ENCODE peak calls at places on chromosomes 4 and X, in eight cellular contexts. O is T-helper 1 cell; N is ascending aorta; R is HTR-8/SVneo; E is omental fat pad; W is DMS53; D is HS-5; Q is activated CD4-positive, alpha-beta memory T cell treated with anti-CD3 and anti-CD28 coated beads, Interleukin-2, amount 10 ng/mL, durations not matched to agents 7 days and 5 days. B is an unnamed sample.

GRCh38 chr4:104493071-104493831 is 1.4 kb downstream of the CXXC4 start:
- DNase-seq in O (no peak), N (no peak), R (no peak), E (no peak), W (no peak), D (no peak), Q (no peak), B (no peak)

GRCh38 chr4:88985088-88985779 is 71.8 kb downstream of the FAM13A start:
- DNase-seq in O (no peak), N (no peak), R (no peak), E (no peak), W (no peak), D (peak), Q (no peak), B (no peak)

GRCh38 chr4:135007400-135007799 is 805.8 kb upstream of the PABPC4L start:
- DNase-seq in O (no peak), N (no peak), R (no peak), E (no peak), W (no peak), D (no peak), Q (no peak), B (no peak)

GRCh38 chr4:94038195-94038594 is 169.5 kb upstream of the SMARCAD1 start:
- DNase-seq in O (no peak), N (no peak), R (no peak), E (no peak), W (no peak), D (no peak), Q (no peak), B (no peak)

GRCh38 chrX:134512566-134512965 is 52.6 kb downstream of the HPRT1 start:
- DNase-seq in O (no peak), N (no peak), R (no peak), E (no peak), W (peak), D (peak), Q (no peak), B (no peak)

GRCh38 chr4:38818441-38818976 is 13.9 kb upstream of the TLR1 start:
- DNase-seq in O (no peak), N (no peak), R (no peak), E (no peak), W (no peak), D (no peak), Q (no peak), B (no peak)

GRCh38 chr4:112083587-112084347 is 61.5 kb upstream of the FAM241A start:
- DNase-seq in O (no peak), N (no peak), R (peak), E (no peak), W (peak), D (peak), Q (no peak), B (no peak)

GRCh38 chr4:548976-549375 is 27.1 kb downstream of the TMEM271 start:
- DNase-seq in O (no peak), N (no peak), R (no peak), E (no peak), W (no peak), D (no peak), Q (no peak), B (no peak)

GRCh38 chr4:100880012-100880411 is 362.2 kb upstream of the EMCN start:
- DNase-seq in O (no peak), N (no peak), R (no peak), E (no peak), W (no peak), D (no peak), Q (no peak), B (no peak)

GRCh38 chr4:78166582-78166981 is 109.5 kb downstream of the FRAS1 start:
- DNase-seq in O (no peak), N (no peak), R (no peak), E (no peak), W (no peak), D (no peak), Q (no peak), B (no peak)

GRCh38 chr4:12716896-12717295 is 767.2 kb downstream of the RAB28 start:
- DNase-seq in O (no peak), N (no peak), R (no peak), E (no peak), W (no peak), D (no peak), Q (no peak), B (no peak)

GRCh38 chr4:139606600-139607301 is 50.7 kb upstream of the SETD7 start:
- DNase-seq in O (no peak), N (no peak), R (no peak), E (no peak), W (peak), D (no peak), Q (no peak), B (no peak)

GRCh38 chrX:40278340-40279090 is 180.8 kb upstream of the BCOR start:
- DNase-seq in O (peak), N (no peak), R (no peak), E (no peak), W (peak), D (no peak), Q (peak), B (no peak)

GRCh38 chr4:174763454-174764104 is 65.5 kb downstream of the GLRA3 start:
- DNase-seq in O (no peak), N (no peak), R (no peak), E (no peak), W (peak), D (peak), Q (no peak), B (no peak)

GRCh38 chr4:55509272-55509671 is 37.4 kb downstream of the CLOCK start:
- DNase-seq in O (no peak), N (no peak), R (no peak), E (no peak), W (no peak), D (no peak), Q (no peak), B (no peak)

GRCh38 chr4:52848255-52848654 is 13.9 kb upstream of the RASL11B start:
- DNase-seq in O (no peak), N (no peak), R (no peak), E (no peak), W (peak), D (no peak), Q (no peak), B (no peak)

GRCh38 chr4:40954119-40954668 is 204.4 kb downstream of the NSUN7 start:
- DNase-seq in O (no peak), N (no peak), R (no peak), E (no peak), W (no peak), D (no peak), Q (no peak), B (no peak)

GRCh38 chrX:107445636-107446035 is 3.8 kb upstream of the FRMPD3 start:
- DNase-seq in O (no peak), N (no peak), R (no peak), E (no peak), W (no peak), D (no peak), Q (no peak), B (no peak)

GRCh38 chr4:15398001-15398400 is 29.8 kb upstream of the C1QTNF7 start:
- DNase-seq in O (no peak), N (no peak), R (no peak), E (no peak), W (no peak), D (no peak), Q (no peak), B (no peak)

GRCh38 chr4:161554372-161554990 is 609.3 kb downstream of the FSTL5 start:
- DNase-seq in O (no peak), N (no peak), R (no peak), E (no peak), W (peak), D (no peak), Q (no peak), B (no peak)

GRCh38 chr4:147094228-147094627 is 148.6 kb upstream of the TTC29 start:
- DNase-seq in O (no peak), N (no peak), R (no peak), E (no peak), W (peak), D (no peak), Q (no peak), B (no peak)

GRCh38 chrX:29090811-29091210 is 503.6 kb downstream of the IL1RAPL1 start:
- DNase-seq in O (no peak), N (no peak), R (peak), E (no peak), W (peak), D (no peak), Q (no peak), B (no peak)

GRCh38 chr4:76687730-76688441 is 210.1 kb downstream of the SOWAHB start:
- DNase-seq in O (no peak), N (no peak), R (no peak), E (no peak), W (peak), D (no peak), Q (no peak), B (no peak)

GRCh38 chrX:71992711-71993110 is 82.1 kb downstream of the NHSL2 start:
- DNase-seq in O (peak), N (no peak), R (no peak), E (no peak), W (no peak), D (no peak), Q (peak), B (no peak)

B was measured in body of pancreas.